ENCODE peak calls at places on chromosomes 11 and 22, in nine cellular contexts. F is left lung, A is pancreas, X is BE2C, V is kidney epithelial cell, J is neural crest cell, W is keratinocyte, S is mucosa of descending colon, B is AG10803. C is an unnamed sample.

GRCh38 chr11:113045146-113045545 is 83.9 kb downstream of the NCAM1 start:
- DNase-seq in F (no peak), A (no peak), X (peak), V (no peak), J (no peak), W (no peak), S (no peak), B (no peak), C (no peak)

GRCh38 chr11:60982184-60982583 is 10.7 kb downstream of the CD6 start:
- DNase-seq in F (no peak), A (no peak), X (no peak), V (no peak), J (no peak), W (no peak), S (peak), B (no peak), C (no peak)

GRCh38 chr22:26444777-26445176 is 15.7 kb downstream of the ASPHD2 start:
- DNase-seq in F (no peak), A (no peak), X (no peak), V (no peak), J (no peak), W (no peak), S (no peak), B (no peak), C (no peak)

GRCh38 chr11:106087815-106088435 is 10.5 kb downstream of the AASDHPPT start:
- DNase-seq in F (no peak), A (peak), X (peak), V (no peak), J (peak), W (no peak), S (no peak), B (peak), C (peak)

GRCh38 chr11:94513091-94513490 is 830 bp downstream of the C11orf97 start:
- DNase-seq in F (no peak), A (no peak), X (no peak), V (no peak), J (no peak), W (no peak), S (no peak), B (no peak), C (no peak)

GRCh38 chr11:110529043-110529442 is 99.3 kb downstream of the FDX1 start:
- DNase-seq in F (no peak), A (no peak), X (no peak), V (no peak), J (no peak), W (no peak), S (no peak), B (peak), C (no peak)

GRCh38 chr11:76208829-76209670 is 2.7 kb upstream of the WNT11 start:
- DNase-seq in F (peak), A (peak), X (peak), V (no peak), J (peak), W (peak), S (peak), B (peak), C (peak)

GRCh38 chr11:93517611-93518010 is 25.6 kb downstream of the SMCO4 start:
- DNase-seq in F (no peak), A (no peak), X (peak), V (no peak), J (no peak), W (no peak), S (no peak), B (no peak), C (no peak)

GRCh38 chr11:29029452-29029851 is 921.3 kb downstream of the METTL15 start:
- DNase-seq in F (no peak), A (no peak), X (no peak), V (no peak), J (no peak), W (no peak), S (no peak), B (no peak), C (no peak)

GRCh38 chr11:2160736-2161259 is at the start of gene INS:
- DNase-seq in F (no peak), A (no peak), X (no peak), V (no peak), J (no peak), W (no peak), S (no peak), B (no peak), C (no peak)

GRCh38 chr11:125393331-125393730 is 102.7 kb downstream of the FEZ1 start:
- DNase-seq in F (no peak), A (no peak), X (no peak), V (no peak), J (no peak), W (no peak), S (no peak), B (no peak), C (no peak)

GRCh38 chr11:113507341-113507740 is 32.1 kb upstream of the DRD2 start:
- DNase-seq in F (no peak), A (no peak), X (no peak), V (no peak), J (no peak), W (no peak), S (no peak), B (no peak), C (no peak)

GRCh38 chr11:103091441-103091809 is 535 bp downstream of the DCUN1D5 start:
- DNase-seq in F (peak), A (peak), X (peak), V (no peak), J (peak), W (no peak), S (peak), B (no peak), C (peak)

GRCh38 chr11:35085766-35086165 is 53.2 kb upstream of the CD44 start:
- DNase-seq in F (no peak), A (no peak), X (no peak), V (no peak), J (no peak), W (no peak), S (no peak), B (no peak), C (no peak)

GRCh38 chr11:92390783-92391182 is 166.2 kb downstream of the FAT3 start:
- DNase-seq in F (no peak), A (no peak), X (no peak), V (no peak), J (no peak), W (no peak), S (no peak), B (no peak), C (no peak)

GRCh38 chr11:115462004-115462541 is 42.1 kb downstream of the CADM1 start:
- DNase-seq in F (peak), A (no peak), X (no peak), V (no peak), J (no peak), W (no peak), S (no peak), B (no peak), C (no peak)

DNA sequence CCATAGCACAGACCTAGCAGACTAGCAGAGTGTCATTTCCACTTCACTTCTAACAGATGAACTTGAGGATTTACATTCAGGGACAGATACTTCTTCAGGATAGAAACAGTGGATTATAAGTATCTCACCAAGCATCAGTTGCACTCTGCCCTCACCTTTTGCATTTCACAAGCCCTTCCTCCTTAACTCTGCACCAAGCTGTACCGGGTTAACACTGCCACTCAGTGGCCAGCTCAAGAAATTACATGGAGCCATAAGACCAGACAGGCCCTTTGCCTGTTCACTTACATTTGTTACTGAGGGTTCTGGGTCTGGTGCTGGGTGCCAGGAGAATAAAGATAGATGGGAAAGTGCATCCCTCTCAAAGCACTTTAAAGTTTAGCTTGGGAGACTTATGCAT is 309.8 kb downstream of the SHANK2 start:
- DNase-seq in F (no peak), A (no peak), X (no peak), V (no peak), J (peak), W (no peak), S (no peak), B (no peak), C (no peak)
- TF ChIP-seq CTCF in F (no peak), A (no peak), X (peak), V (peak), J (peak), W (peak), S (no peak), B (peak), C (peak)

GRCh38 chr11:32487270-32487669 is 51.9 kb upstream of the WT1 start:
- DNase-seq in F (no peak), A (no peak), X (peak), V (no peak), J (no peak), W (no peak), S (no peak), B (no peak), C (no peak)
- TF ChIP-seq CTCF in F (peak), A (no peak), X (peak), V (peak), J (peak), W (peak), S (no peak), B (peak), C (peak)

GRCh38 chr11:121328213-121328966 is 35.8 kb downstream of the SC5D start:
- DNase-seq in F (no peak), A (no peak), X (no peak), V (no peak), J (no peak), W (no peak), S (no peak), B (no peak), C (no peak)

GRCh38 chr11:121326230-121326629 is 33.7 kb downstream of the SC5D start:
- DNase-seq in F (no peak), A (no peak), X (no peak), V (no peak), J (no peak), W (no peak), S (no peak), B (no peak), C (no peak)

GRCh38 chr11:121321614-121322243 is 29.2 kb downstream of the SC5D start:
- DNase-seq in F (no peak), A (no peak), X (no peak), V (no peak), J (no peak), W (no peak), S (no peak), B (peak), C (no peak)

GRCh38 chr11:121318848-121319834 is 26.6 kb downstream of the SC5D start:
- DNase-seq in F (no peak), A (no peak), X (peak), V (no peak), J (peak), W (no peak), S (no peak), B (peak), C (no peak)

DNA sequence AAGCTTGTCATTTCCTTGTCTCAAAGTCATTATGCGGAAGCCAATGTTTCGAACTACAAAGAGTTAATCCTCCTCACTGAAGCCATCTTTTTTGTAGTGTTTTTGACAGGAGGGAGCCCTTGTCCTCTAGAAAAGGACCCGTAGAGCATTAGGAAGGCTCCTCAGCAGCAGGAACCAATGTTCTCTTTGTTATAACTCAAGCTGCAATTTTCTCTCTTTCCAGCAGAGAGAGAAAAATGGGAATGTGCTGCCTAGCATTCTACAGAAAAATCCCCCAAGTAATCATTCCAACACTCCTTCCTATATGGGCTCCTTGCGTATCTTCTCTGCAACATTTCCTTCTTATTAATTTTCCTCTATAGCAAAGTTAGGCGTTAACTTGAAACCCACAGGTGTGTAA is 30.6 kb downstream of the SC5D start:
- DNase-seq in F (no peak), A (no peak), X (no peak), V (no peak), J (no peak), W (no peak), S (no peak), B (no peak), C (no peak)
- TF ChIP-seq CTCF in F (no peak), A (no peak), X (peak), V (no peak), J (no peak), W (no peak), S (no peak), B (peak), C (peak)

GRCh38 chr22:48556751-48557150 is 1270.9 kb downstream of the BRD1 start:
- DNase-seq in F (peak), A (peak), X (no peak), V (no peak), J (no peak), W (no peak), S (no peak), B (no peak), C (no peak)

GRCh38 chr22:48553119-48553518 is 1274.6 kb downstream of the BRD1 start:
- DNase-seq in F (peak), A (peak), X (no peak), V (no peak), J (no peak), W (no peak), S (no peak), B (no peak), C (no peak)

GRCh38 chr22:48555606-48556005 is 1272.1 kb downstream of the BRD1 start:
- DNase-seq in F (peak), A (peak), X (no peak), V (no peak), J (no peak), W (no peak), S (no peak), B (no peak), C (no peak)

GRCh38 chr22:48553694-48554308 is 1273.9 kb downstream of the BRD1 start:
- DNase-seq in F (peak), A (peak), X (no peak), V (no peak), J (no peak), W (no peak), S (no peak), B (no peak), C (no peak)

GRCh38 chr22:48554893-48555552 is 1272.7 kb downstream of the BRD1 start:
- DNase-seq in F (peak), A (peak), X (no peak), V (no peak), J (peak), W (no peak), S (no peak), B (no peak), C (no peak)
- TF ChIP-seq CTCF in F (no peak), A (no peak), X (no peak), V (no peak), J (peak), W (no peak), S (no peak), B (no peak), C (no peak)

GRCh38 chr11:130391692-130392091 is 36.7 kb downstream of the ADAMTS8 start:
- DNase-seq in F (no peak), A (no peak), X (no peak), V (no peak), J (no peak), W (no peak), S (no peak), B (peak), C (no peak)

GRCh38 chr11:130388607-130389205 is 39.7 kb downstream of the ADAMTS8 start:
- DNase-seq in F (no peak), A (no peak), X (no peak), V (no peak), J (no peak), W (no peak), S (no peak), B (no peak), C (no peak)

GRCh38 chr11:130389315-130389935 is 39.0 kb downstream of the ADAMTS8 start:
- DNase-seq in F (no peak), A (no peak), X (no peak), V (no peak), J (no peak), W (no peak), S (no peak), B (no peak), C (no peak)

DNA sequence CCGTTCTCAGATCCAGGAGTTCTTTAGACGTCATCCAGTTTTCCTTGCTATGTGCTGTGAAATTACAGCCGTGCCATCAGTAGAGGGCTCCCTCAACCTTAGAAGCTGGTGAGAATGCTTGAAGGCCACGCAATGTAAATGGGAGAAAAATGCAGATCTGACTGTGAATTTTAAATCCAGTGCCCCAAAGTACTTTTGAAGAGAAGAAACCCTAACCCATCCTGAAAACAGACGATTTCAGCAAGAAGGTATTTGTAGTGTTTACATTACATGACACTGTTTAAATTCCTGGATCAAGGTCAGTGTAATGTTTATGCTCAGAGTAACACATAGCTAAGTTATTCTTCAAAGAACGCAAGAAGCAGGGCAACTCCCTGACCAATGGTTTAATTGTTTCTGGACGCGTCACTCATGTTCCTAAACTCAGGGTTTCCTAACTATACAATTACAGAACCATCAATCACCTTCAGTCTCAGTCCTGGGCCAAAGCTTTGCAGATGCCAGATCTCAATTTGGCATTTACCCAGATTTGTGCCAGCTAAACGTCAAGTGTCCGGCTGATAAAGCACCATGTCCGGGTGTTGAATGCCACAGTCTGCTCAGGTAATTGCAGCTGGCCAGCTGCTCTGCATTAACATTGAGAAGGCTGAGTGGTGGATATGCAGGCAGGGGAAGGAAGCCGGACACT is 38.2 kb downstream of the ADAMTS8 start:
- DNase-seq in F (no peak), A (no peak), X (no peak), V (no peak), J (no peak), W (no peak), S (no peak), B (peak), C (no peak)
- TF ChIP-seq CTCF in F (no peak), A (no peak), X (peak), V (peak), J (no peak), W (peak), S (no peak), B (peak), C (no peak)

GRCh38 chr22:50530280-50530856 is 556 bp upstream of the TYMP start:
- DNase-seq in F (no peak), A (peak), X (no peak), V (no peak), J (no peak), W (no peak), S (peak), B (peak), C (peak)

GRCh38 chr22:50532824-50533344 is 3.1 kb upstream of the TYMP start:
- DNase-seq in F (peak), A (no peak), X (no peak), V (no peak), J (no peak), W (no peak), S (no peak), B (no peak), C (peak)

GRCh38 chr22:50532353-50532700 is 2.5 kb upstream of the TYMP start:
- DNase-seq in F (peak), A (no peak), X (no peak), V (no peak), J (no peak), W (no peak), S (peak), B (no peak), C (peak)

GRCh38 chr22:50530857-50531545 is 1.2 kb upstream of the TYMP start:
- DNase-seq in F (peak), A (peak), X (no peak), V (no peak), J (peak), W (no peak), S (peak), B (peak), C (peak)

DNA sequence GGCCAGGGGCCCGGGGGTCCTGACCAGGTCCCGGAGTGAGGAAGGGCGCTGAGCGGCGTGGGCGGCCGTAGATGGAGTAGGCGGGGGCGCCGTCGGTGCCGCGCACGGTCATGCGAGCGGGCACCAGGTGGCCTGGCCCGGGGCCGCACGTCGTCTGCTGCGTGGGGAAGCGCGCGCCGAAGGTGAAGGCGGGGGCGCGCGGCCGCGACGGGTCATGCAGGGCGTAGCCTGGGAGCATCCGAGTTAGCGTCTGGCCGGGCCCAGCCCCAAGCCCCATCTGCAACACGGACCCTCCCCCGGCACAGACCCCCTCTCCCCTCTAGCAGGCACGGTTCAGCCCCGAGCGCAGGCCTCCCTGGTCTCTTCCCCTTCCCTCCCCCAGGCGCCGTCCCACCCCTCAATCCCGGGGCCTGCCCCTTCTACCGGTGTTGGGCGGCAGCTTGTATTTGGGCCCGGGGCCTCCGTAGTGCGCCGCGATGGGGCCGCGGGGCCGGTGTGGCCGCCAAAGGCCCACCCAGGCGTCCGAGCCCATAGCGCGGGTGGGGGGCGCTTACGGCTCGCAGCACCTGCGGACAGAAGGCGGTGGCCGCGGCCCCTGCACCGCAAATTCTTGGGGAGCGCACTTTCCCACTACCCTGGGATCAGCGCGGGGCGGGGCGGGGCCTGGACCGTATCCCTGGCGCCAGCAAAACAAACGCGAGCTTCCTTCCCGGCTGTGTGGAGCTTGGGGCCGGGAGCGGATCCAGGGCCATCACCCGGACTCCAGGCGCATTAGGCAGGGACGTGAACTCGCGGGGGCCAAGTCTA is 1.9 kb upstream of the TYMP start:
- DNase-seq in F (peak), A (peak), X (no peak), V (no peak), J (peak), W (no peak), S (peak), B (peak), C (peak)
- TF ChIP-seq CTCF in F (no peak), A (no peak), X (no peak), V (no peak), J (no peak), W (no peak), S (no peak), B (no peak), C (no peak)

C was measured in CD14-positive monocyte.